ENCODE peak calls at places on chromosome 14, in five cellular contexts. C is SK-N-SH, O is GM12878, I is IMR-90, F is HCT116. B is an unnamed sample.
A peak's percentile ranks its signal among the peaks of the same experiment; 100 is the strongest.

GRCh38 chr14:91349481-91350074 is 68.0 kb downstream of the CCDC88C start:
- DNase-seq in O (peak; percentile 85), C (no peak), I (no peak), F (no peak), B (no peak)

GRCh38 chr14:63192085-63192484 is 12.2 kb upstream of the RHOJ start:
- DNase-seq in I (peak; percentile 23), F (no peak), C (no peak), O (no peak), B (no peak)

GRCh38 chr14:90319634-90320541 is 11.9 kb downstream of the NRDE2 start:
- DNase-seq in O (no peak), F (no peak), I (no peak), C (no peak), B (no peak)

GRCh38 chr14:77067632-77068514 is 30.2 kb upstream of the CIPC start:
- DNase-seq in I (peak; percentile 57), O (no peak), F (peak; percentile 42), C (peak; percentile 84), B (peak; percentile 79)

GRCh38 chr14:93150227-93151206 is 34.2 kb downstream of the MOAP1 start:
- DNase-seq in C (no peak), F (no peak), O (no peak), I (no peak), B (no peak)

GRCh38 chr14:52044791-52045522 is 23.9 kb downstream of the NID2 start:
- DNase-seq in I (peak; percentile 95), C (no peak), O (no peak), F (no peak), B (no peak)

GRCh38 chr14:51087024-51087423 is 7.9 kb downstream of the TRIM9 start:
- DNase-seq in I (no peak), F (peak; percentile 72), O (no peak), C (no peak), B (peak; percentile 41)

GRCh38 chr14:76463105-76463504 is 87.2 kb downstream of the ESRRB start:
- DNase-seq in I (no peak), F (no peak), C (no peak), O (no peak), B (no peak)

GRCh38 chr14:67487937-67488893 is at the start of gene TMEM229B:
- DNase-seq in F (no peak), I (no peak), C (no peak), O (peak; percentile 94), B (no peak)

GRCh38 chr14:94088516-94088915 is 7.4 kb downstream of the IFI27L1 start:
- DNase-seq in C (no peak), F (no peak), I (peak; percentile 65), O (no peak), B (no peak)

GRCh38 chr14:68365228-68365627 is 427.6 kb downstream of the ZFP36L1 start:
- DNase-seq in O (no peak), I (peak; percentile 82), F (peak; percentile 8), C (no peak), B (peak; percentile 49)

GRCh38 chr14:91509878-91510170 is 286 bp downstream of the PPP4R3A start:
- DNase-seq in O (no peak), C (no peak), F (no peak), I (no peak), B (no peak)

GRCh38 chr14:54881235-54881760 is 21.3 kb downstream of the GCH1 start:
- DNase-seq in C (no peak), F (no peak), I (peak; percentile 46), O (peak; percentile 87), B (no peak)

GRCh38 chr14:32329146-32329545 is at the start of gene AKAP6:
- DNase-seq in C (peak; percentile 56), O (no peak), F (no peak), I (no peak), B (no peak)
- TF ChIP-seq RAD21 in C (no peak), O (no peak), F (no peak), I (no peak), B (no peak)

GRCh38 chr14:105527381-105528196 is 1.2 kb downstream of the TMEM121 start:
- DNase-seq in O (no peak), C (no peak), F (no peak), I (no peak), B (no peak)

GRCh38 chr14:105530446-105531087 is 4.2 kb downstream of the TMEM121 start:
- DNase-seq in O (no peak), C (no peak), I (no peak), F (no peak), B (no peak)

GRCh38 chr14:105528197-105528858 is 1.9 kb downstream of the TMEM121 start:
- DNase-seq in F (no peak), O (no peak), C (peak; percentile 97), I (peak; percentile 62), B (peak; percentile 76)

GRCh38 chr14:105529506-105530445 is 3.4 kb downstream of the TMEM121 start:
- DNase-seq in F (no peak), C (no peak), O (no peak), I (no peak), B (no peak)

GRCh38 chr14:105528859-105529505 is 2.6 kb downstream of the TMEM121 start:
- DNase-seq in O (no peak), C (no peak), I (no peak), F (no peak), B (no peak)
- TF ChIP-seq RAD21 in O (no peak), C (no peak), I (no peak), F (no peak), B (no peak)

GRCh38 chr14:23316300-23316699 is 5.0 kb upstream of the PABPN1 start:
- DNase-seq in C (no peak), I (peak; percentile 35), F (no peak), O (no peak), B (no peak)

GRCh38 chr14:23322568-23323517 is 1.6 kb downstream of the PABPN1 start:
- DNase-seq in O (no peak), F (no peak), I (no peak), C (no peak), B (no peak)

GRCh38 chr14:23320584-23321571 is at the start of gene PABPN1:
- DNase-seq in F (peak; percentile 100), I (peak; percentile 100), O (peak; percentile 99), C (peak; percentile 94), B (peak; percentile 98)

GRCh38 chr14:23321572-23322547 is 603 bp downstream of the PABPN1 start:
- DNase-seq in I (peak; percentile 54), O (no peak), C (peak; percentile 74), F (no peak), B (peak; percentile 44)

GRCh38 chr14:23319746-23320583 is 1.3 kb upstream of the PABPN1 start:
- DNase-seq in C (no peak), O (no peak), F (no peak), I (no peak), B (no peak)
- TF ChIP-seq RAD21 in C (no peak), O (no peak), F (no peak), I (no peak), B (no peak)

GRCh38 chr14:85439696-85440328 is 90.1 kb upstream of the FLRT2 start:
- DNase-seq in F (no peak), O (no peak), C (no peak), I (no peak), B (peak; percentile 72)

GRCh38 chr14:85443001-85443400 is 86.9 kb upstream of the FLRT2 start:
- DNase-seq in C (no peak), O (no peak), I (peak; percentile 8), F (no peak), B (no peak)

GRCh38 chr14:85441909-85442643 is 87.9 kb upstream of the FLRT2 start:
- DNase-seq in O (no peak), I (no peak), C (no peak), F (no peak), B (no peak)

GRCh38 chr14:85447883-85448282 is 82.1 kb upstream of the FLRT2 start:
- DNase-seq in F (no peak), C (no peak), O (no peak), I (no peak), B (no peak)

DNA sequence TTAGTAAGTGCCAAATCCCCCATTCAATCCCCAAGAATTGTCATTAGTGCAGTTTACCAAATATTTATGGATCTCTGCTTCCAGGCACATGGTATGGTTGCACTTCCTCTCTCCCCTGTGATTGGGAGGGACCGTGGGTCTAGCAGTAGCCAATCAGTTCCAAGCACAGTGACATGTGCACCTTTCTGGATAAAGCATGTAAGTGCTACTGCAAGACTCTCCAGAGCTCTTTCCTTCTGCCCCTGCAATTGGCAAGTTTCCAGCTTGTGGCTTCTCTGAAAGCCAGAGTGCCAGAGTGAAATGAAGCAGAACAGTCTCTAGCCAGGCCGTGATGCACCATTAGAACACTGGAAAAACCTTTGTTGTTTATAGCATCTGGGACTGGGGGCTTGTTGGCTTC is 85.3 kb upstream of the FLRT2 start:
- DNase-seq in O (no peak), C (peak; percentile 6), I (peak; percentile 25), F (no peak), B (no peak)
- TF ChIP-seq RAD21 in O (no peak), C (no peak), I (no peak), F (no peak), B (no peak)

DNA sequence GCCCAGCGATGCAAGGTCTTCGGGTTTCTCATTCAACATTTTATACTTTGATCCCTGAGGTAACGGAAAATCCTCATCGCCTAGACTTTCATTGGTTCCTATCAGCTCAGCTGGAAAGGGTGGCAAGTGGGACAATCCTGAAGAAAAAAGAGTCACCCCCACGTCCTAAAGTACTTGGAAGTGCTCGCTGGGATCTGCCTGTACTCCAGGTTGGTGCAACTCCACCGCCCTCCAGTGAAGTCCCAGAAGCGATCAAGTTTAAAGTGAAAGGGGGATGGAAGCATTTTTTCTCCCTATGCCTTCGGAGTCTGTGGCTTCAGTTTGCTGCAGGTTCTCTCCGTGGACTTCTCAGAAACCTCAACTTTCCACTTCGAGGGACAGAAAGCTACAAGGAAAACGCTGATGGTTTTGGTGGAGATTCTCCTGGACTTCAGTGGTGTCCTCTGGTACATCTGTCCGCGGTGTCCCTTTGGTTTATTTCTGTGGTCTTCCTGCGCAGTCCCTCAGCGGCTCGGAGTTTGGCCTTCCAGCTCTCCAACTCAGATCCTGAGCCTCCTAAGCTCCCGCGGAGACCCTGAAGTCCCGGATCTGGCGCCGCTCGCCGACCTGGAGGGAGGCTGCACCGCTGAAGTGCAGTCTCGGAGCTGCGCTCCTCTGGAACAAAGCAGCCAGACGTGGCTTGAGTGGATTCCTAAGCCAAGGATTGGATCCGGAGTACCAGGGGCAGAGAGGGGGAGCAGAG is 1.7 kb upstream of the LRFN5 start:
- DNase-seq in C (no peak), F (no peak), I (peak; percentile 86), O (no peak), B (no peak)
- TF ChIP-seq RAD21 in C (no peak), F (no peak), I (no peak), O (no peak), B (no peak)

GRCh38 chr14:101362529-101363260 is 198.6 kb upstream of the DIO3 start:
- DNase-seq in F (no peak), C (no peak), I (no peak), O (no peak), B (no peak)

GRCh38 chr14:101359221-101360044 is 201.9 kb upstream of the DIO3 start:
- DNase-seq in I (no peak), C (no peak), O (no peak), F (no peak), B (no peak)

GRCh38 chr14:101361451-101362433 is 199.6 kb upstream of the DIO3 start:
- DNase-seq in O (no peak), F (no peak), C (no peak), I (no peak), B (no peak)

GRCh38 chr14:101360045-101360931 is 201.0 kb upstream of the DIO3 start:
- DNase-seq in F (no peak), I (no peak), C (no peak), O (no peak), B (no peak)

DNA sequence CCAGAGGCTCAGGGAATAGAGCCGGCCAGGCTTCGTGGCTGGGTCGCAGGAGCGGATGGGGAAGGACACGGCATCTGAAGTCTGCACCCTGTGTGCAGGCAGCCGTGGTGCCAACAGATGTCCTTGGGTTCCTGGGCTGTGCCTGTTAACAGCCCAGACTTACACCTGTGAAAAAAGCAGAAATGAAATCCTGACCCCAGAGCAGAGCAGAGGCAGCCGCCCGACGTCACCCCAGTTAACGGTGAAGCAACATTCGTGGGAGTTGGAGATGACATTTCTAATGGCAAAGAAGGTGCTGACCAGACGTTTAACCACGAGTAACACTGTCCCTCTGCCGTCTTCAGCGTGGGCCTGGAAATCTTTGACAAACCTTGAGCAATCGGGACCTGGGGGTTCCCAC is 200.3 kb upstream of the DIO3 start:
- DNase-seq in C (no peak), F (no peak), I (no peak), O (no peak), B (no peak)
- TF ChIP-seq RAD21 in C (no peak), F (no peak), I (no peak), O (no peak), B (no peak)